ENCODE peak calls at places on chromosomes 13 and 19, in ten cellular contexts. X, U, I, R, Q, K, C, S, D and M are unnamed samples.
A peak's percentile ranks its signal among the peaks of the same experiment; 100 is the strongest.

GRCh38 chr13:20150561-20150960 is 10.3 kb downstream of the GJA3 start:
- DNase-seq in D (no peak), Q (no peak), C (no peak), X (no peak), S (no peak), U (no peak), K (no peak), I (no peak), R (no peak), M (no peak)

GRCh38 chr13:31009166-31009565 is 76.7 kb downstream of the TEX26 start:
- DNase-seq in R (no peak), K (no peak), Q (peak; percentile 64), X (no peak), S (no peak), C (no peak), D (no peak), U (no peak), I (no peak), M (no peak)

GRCh38 chr13:75763511-75763910 is 127.4 kb downstream of the LMO7 start:
- DNase-seq in S (no peak), X (no peak), R (no peak), K (no peak), C (no peak), D (no peak), I (no peak), Q (peak; percentile 35), U (no peak), M (no peak)

GRCh38 chr13:49258097-49258796 is 10.5 kb downstream of the CDADC1 start:
- DNase-seq in I (no peak), S (no peak), K (no peak), R (no peak), U (no peak), D (peak; percentile 18), X (no peak), Q (no peak), C (no peak), M (no peak)

GRCh38 chr19:46623915-46624502 is 880 bp downstream of the PTGIR start:
- DNase-seq in U (no peak), K (no peak), D (no peak), I (no peak), X (no peak), S (no peak), R (no peak), C (no peak), Q (no peak), M (no peak)

GRCh38 chr13:43911283-43911682 is 31.6 kb downstream of the LACC1 start:
- DNase-seq in K (no peak), D (no peak), R (no peak), Q (no peak), U (no peak), C (no peak), I (no peak), S (no peak), X (no peak), M (no peak)

GRCh38 chr13:98446234-98446621 is 130.7 kb downstream of the STK24 start:
- DNase-seq in X (no peak), I (no peak), Q (no peak), U (no peak), R (no peak), D (no peak), K (no peak), C (no peak), S (no peak), M (no peak)

GRCh38 chr13:112053744-112054615 is 13.0 kb upstream of the SOX1 start:
- DNase-seq in X (no peak), S (no peak), C (no peak), I (no peak), Q (no peak), D (no peak), R (no peak), U (no peak), K (no peak), M (no peak)

GRCh38 chr19:51122112-51122981 is 2.4 kb upstream of the SIGLEC9 start:
- DNase-seq in K (no peak), C (no peak), I (no peak), S (peak; percentile 36), U (no peak), D (no peak), X (no peak), Q (no peak), R (no peak), M (no peak)

GRCh38 chr13:26476111-26476743 is 81.3 kb upstream of the WASF3 start:
- DNase-seq in S (no peak), K (no peak), I (no peak), D (no peak), Q (no peak), U (peak; percentile 70), X (no peak), C (no peak), R (no peak), M (peak; percentile 62)

GRCh38 chr19:36163813-36164212 is 11.6 kb upstream of the COX7A1 start:
- DNase-seq in I (no peak), C (no peak), K (no peak), R (no peak), Q (no peak), S (no peak), D (no peak), X (no peak), U (no peak), M (no peak)

GRCh38 chr19:30225615-30226463 is 146.3 kb upstream of the ZNF536 start:
- DNase-seq in K (no peak), C (no peak), S (no peak), U (no peak), X (no peak), I (no peak), D (no peak), Q (no peak), R (no peak), M (peak; percentile 31)

DNA sequence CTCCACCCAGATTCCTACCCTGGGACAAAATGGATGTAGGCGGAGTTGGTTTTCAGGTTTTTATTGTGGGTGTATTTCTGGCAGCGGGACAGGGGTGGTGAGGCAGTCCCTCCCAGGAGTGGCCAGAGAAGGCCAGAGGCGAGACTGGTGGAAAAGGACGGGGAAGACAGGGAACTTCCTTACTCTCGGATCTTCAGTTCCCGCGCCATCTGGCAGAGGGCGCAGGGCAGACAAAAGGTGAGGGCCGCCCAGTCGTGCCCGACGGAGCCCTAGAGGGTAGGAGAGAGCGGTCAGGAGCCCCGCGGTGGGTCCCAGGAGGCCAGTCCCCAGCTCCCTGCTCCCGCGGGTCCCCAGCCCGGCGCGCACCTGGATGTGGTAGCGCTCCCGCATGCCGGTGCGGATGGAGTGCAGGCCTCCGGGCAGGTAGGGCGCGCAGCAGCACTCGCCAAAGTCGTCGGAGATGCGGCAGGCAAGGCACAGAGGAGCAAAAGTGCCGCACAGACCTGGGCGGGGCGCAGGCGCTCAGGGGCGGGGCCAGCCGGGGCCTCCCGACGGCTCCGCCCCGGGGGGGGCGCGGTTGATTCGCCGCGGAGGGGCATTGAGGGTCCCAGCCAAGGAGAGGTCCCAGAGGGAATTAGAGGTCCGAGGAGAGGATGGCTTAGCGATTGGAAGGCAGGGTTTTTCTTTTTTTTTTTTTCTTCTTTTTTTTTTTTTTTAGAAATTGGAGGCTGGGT is 3.0 kb downstream of the CNFN start:
- DNase-seq in S (peak; percentile 55), Q (peak; percentile 76), C (peak; percentile 62), D (peak; percentile 79), R (peak; percentile 53), K (peak; percentile 69), I (peak; percentile 74), X (peak; percentile 86), U (peak; percentile 33), M (peak; percentile 82)
- TF ChIP-seq CTCF in S (peak; percentile 47), Q (peak; percentile 58), C (peak; percentile 10), D (peak; percentile 42), R (peak; percentile 55), K (peak; percentile 42), I (peak; percentile 14), X (peak; percentile 51), U (peak; percentile 54), M (peak; percentile 48)

DNA sequence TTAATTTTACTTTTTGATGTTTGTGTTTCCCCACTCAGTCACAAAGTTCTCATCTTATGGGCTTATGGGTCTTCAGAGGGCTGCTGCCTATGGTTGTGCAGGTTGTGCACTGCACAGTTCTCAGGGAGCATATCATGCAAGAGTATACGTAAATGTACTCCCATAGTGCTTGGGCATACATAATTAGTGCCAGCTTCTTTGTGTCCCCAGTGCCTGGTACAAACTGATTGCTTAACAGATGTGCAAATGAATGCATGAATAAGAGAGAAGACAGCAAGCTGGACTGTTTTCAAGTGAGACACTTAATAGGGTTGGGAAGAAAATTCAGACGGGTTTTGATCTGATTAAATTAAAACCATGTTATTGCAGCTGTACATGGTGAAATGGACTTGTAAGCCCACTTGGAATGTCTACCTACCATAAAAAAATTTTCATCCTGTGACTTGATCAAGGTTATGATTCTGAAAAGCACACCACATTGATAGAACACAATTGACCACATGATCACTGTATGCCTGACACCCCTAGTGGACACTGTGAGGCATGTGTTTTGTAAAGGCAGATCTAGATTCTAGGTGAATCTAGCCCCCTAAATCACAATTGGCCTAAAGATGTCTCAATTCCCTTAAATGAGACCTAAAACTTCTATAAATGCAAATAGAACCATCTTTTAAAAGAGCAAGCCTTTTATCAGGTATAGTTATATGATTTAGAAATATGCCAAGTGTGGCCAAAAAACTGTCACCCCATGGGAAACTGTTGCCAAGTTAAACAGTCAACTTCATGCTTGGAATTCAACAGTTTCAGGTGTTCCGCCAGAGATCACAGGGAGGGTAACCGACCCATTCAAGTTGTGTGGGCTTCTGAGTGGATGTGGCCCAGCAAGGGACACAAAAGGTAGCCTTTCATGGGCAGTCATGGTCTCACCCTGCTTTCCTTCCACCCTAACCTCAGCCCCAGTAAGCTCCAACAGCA is 27.9 kb downstream of the FAM124A start:
- DNase-seq in D (peak; percentile 41), C (no peak), I (no peak), S (no peak), R (no peak), Q (no peak), K (no peak), X (no peak), U (no peak), M (no peak)
- TF ChIP-seq CTCF in D (peak; percentile 7), C (peak; percentile 45), I (peak; percentile 29), S (peak; percentile 52), R (peak; percentile 55), Q (peak; percentile 38), K (no peak), X (peak; percentile 28), U (peak; percentile 50), M (peak; percentile 33)

DNA sequence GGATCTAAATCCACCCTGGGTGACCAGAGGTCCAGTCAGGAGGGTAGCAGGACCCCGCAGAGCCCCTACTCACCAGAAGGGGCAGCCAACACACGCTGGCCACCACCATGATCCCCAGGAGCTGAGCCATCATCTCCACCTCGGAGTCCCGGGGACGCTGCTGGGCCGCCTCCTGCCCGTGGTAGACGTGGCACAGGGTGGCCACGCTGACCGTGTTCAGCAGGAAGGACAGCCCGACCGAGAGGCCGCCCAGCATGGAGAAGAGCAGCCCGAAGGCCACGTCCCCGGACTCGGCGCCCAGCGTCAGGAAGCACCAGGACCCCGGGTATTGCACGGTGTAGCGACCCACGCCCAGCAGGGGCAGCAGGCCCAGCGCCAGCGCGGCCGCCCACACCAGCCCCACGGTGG is 6.9 kb downstream of the TBXA2R start:
- DNase-seq in K (no peak), U (no peak), R (no peak), S (no peak), C (no peak), Q (no peak), D (no peak), X (no peak), I (no peak), M (no peak)
- TF ChIP-seq CTCF in K (no peak), U (peak; percentile 23), R (peak; percentile 26), S (peak; percentile 25), C (no peak), Q (no peak), D (no peak), X (no peak), I (no peak), M (no peak)

DNA sequence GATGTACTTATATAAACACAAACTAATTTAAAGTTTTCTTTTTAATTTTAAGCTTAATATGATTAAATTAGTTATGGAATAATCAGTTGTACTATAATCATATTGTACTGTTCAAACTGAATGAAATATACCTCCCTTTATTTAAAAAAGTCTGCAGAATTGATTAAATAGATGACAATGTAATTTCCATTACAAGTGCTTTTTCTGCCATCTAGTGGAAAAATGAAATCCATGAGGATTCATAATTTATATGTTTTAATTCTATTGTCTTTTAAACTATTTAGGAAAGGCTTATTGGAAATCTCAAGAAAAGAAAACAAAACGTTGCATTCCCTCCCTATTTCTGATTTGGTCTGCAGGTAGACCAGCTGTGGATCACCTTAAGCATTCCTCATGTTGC is 30.8 kb downstream of the MZT1 start:
- DNase-seq in Q (peak; percentile 27), K (no peak), D (no peak), I (no peak), C (no peak), R (no peak), S (peak; percentile 39), U (peak; percentile 41), X (no peak), M (no peak)
- TF ChIP-seq CTCF in Q (peak; percentile 7), K (no peak), D (no peak), I (peak; percentile 33), C (peak; percentile 15), R (peak; percentile 38), S (peak; percentile 28), U (peak; percentile 42), X (no peak), M (no peak)